ENCODE peak calls at places on chromosomes 13 and 19, in four cellular contexts. One of them, this sample, is unnamed.

GRCh38 chr13:46720189-46720588 is 76.8 kb downstream of the ESD start:
- DNase-seq in SJCRH30: no peak
- DNase-seq in thoracic aorta: no peak
- DNase-seq in tibial nerve: no peak
- DNase-seq in this sample: no peak

GRCh38 chr19:53467138-53467502 is 413 bp upstream of the ZNF813 start:
- DNase-seq in SJCRH30: peak; percentile 38
- DNase-seq in thoracic aorta: no peak
- DNase-seq in tibial nerve: no peak
- DNase-seq in this sample: peak; percentile 20

GRCh38 chr19:35134601-35135091 is at the start of gene LGI4:
- DNase-seq in tibial nerve: no peak
- DNase-seq in thoracic aorta: no peak
- DNase-seq in SJCRH30: no peak
- DNase-seq in this sample: peak; percentile 28

GRCh38 chr13:94712812-94713555 is 639 bp upstream of the SOX21 start:
- DNase-seq in SJCRH30: no peak
- DNase-seq in tibial nerve: no peak
- DNase-seq in thoracic aorta: no peak
- DNase-seq in this sample: peak; percentile 75

GRCh38 chr13:77325371-77325941 is 1.4 kb downstream of the MYCBP2 start:
- DNase-seq in SJCRH30: no peak
- DNase-seq in tibial nerve: no peak
- DNase-seq in thoracic aorta: no peak
- DNase-seq in this sample: no peak

GRCh38 chr13:27619093-27619705 is 1.1 kb downstream of the LNX2 start:
- DNase-seq in thoracic aorta: no peak
- DNase-seq in tibial nerve: no peak
- DNase-seq in SJCRH30: no peak
- DNase-seq in this sample: no peak

GRCh38 chr13:51298812-51299211 is 40.7 kb upstream of the SERPINE3 start:
- DNase-seq in SJCRH30: no peak
- DNase-seq in thoracic aorta: no peak
- DNase-seq in tibial nerve: no peak
- DNase-seq in this sample: no peak

GRCh38 chr19:13920940-13921744 is 15.1 kb downstream of the CC2D1A start:
- DNase-seq in tibial nerve: no peak
- DNase-seq in thoracic aorta: no peak
- DNase-seq in SJCRH30: peak; percentile 76
- DNase-seq in this sample: peak; percentile 51

GRCh38 chr13:40585911-40586471 is 80.5 kb downstream of the FOXO1 start:
- DNase-seq in tibial nerve: no peak
- DNase-seq in thoracic aorta: no peak
- DNase-seq in SJCRH30: no peak
- DNase-seq in this sample: no peak

GRCh38 chr19:18780631-18781030 is 10.5 kb downstream of the COMP start:
- DNase-seq in thoracic aorta: no peak
- DNase-seq in tibial nerve: no peak
- DNase-seq in SJCRH30: no peak
- DNase-seq in this sample: no peak

GRCh38 chr13:44698076-44698475 is 121.9 kb upstream of the TSC22D1 start:
- DNase-seq in thoracic aorta: no peak
- DNase-seq in SJCRH30: no peak
- DNase-seq in tibial nerve: no peak
- DNase-seq in this sample: no peak

GRCh38 chr19:13629687-13630357 is 123.5 kb upstream of the CACNA1A start:
- DNase-seq in SJCRH30: no peak
- DNase-seq in tibial nerve: no peak
- DNase-seq in thoracic aorta: no peak
- DNase-seq in this sample: no peak

GRCh38 chr19:32543107-32543900 is 37.7 kb upstream of the PDCD5 start:
- DNase-seq in thoracic aorta: no peak
- DNase-seq in tibial nerve: no peak
- DNase-seq in SJCRH30: peak; percentile 73
- DNase-seq in this sample: peak; percentile 15

GRCh38 chr19:31648347-31648746 is 299.1 kb upstream of the TSHZ3 start:
- DNase-seq in tibial nerve: no peak
- DNase-seq in thoracic aorta: no peak
- DNase-seq in SJCRH30: peak; percentile 47
- DNase-seq in this sample: no peak

GRCh38 chr19:58559275-58560006 is 1.0 kb upstream of the UBE2M start:
- DNase-seq in SJCRH30: peak; percentile 94
- DNase-seq in tibial nerve: peak; percentile 80
- DNase-seq in thoracic aorta: peak; percentile 76
- DNase-seq in this sample: peak; percentile 95

GRCh38 chr19:50721441-50722137 is 1.6 kb upstream of the CLEC11A start:
- DNase-seq in thoracic aorta: no peak
- DNase-seq in tibial nerve: no peak
- DNase-seq in SJCRH30: no peak
- DNase-seq in this sample: no peak

GRCh38 chr19:10815007-10815531 is 20.9 kb downstream of the TMED1 start:
- DNase-seq in tibial nerve: no peak
- DNase-seq in SJCRH30: no peak
- DNase-seq in thoracic aorta: no peak
- DNase-seq in this sample: no peak

GRCh38 chr13:76266566-76266965 is 619.6 kb downstream of the KCTD12 start:
- DNase-seq in SJCRH30: no peak
- DNase-seq in tibial nerve: no peak
- DNase-seq in thoracic aorta: no peak
- DNase-seq in this sample: no peak

GRCh38 chr13:43785681-43786471 is 896 bp downstream of the ENOX1 start:
- DNase-seq in tibial nerve: peak; percentile 51
- DNase-seq in thoracic aorta: peak; percentile 33
- DNase-seq in SJCRH30: peak; percentile 91
- DNase-seq in this sample: peak; percentile 68

GRCh38 chr19:52034051-52034728 is 6.0 kb upstream of the ZNF614 start:
- DNase-seq in tibial nerve: no peak
- DNase-seq in SJCRH30: no peak
- DNase-seq in thoracic aorta: no peak
- DNase-seq in this sample: no peak

GRCh38 chr13:95233026-95233635 is 68.1 kb downstream of the ABCC4 start:
- DNase-seq in thoracic aorta: no peak
- DNase-seq in SJCRH30: no peak
- DNase-seq in tibial nerve: no peak
- DNase-seq in this sample: no peak

GRCh38 chr19:4847190-4847973 is 15.9 kb upstream of the TICAM1 start:
- DNase-seq in tibial nerve: no peak
- DNase-seq in thoracic aorta: no peak
- DNase-seq in SJCRH30: no peak
- DNase-seq in this sample: no peak

GRCh38 chr19:3538965-3539742 is at the start of gene TEKTIP1:
- DNase-seq in SJCRH30: peak; percentile 63
- DNase-seq in thoracic aorta: no peak
- DNase-seq in tibial nerve: no peak
- DNase-seq in this sample: no peak

GRCh38 chr19:47518139-47518538 is 3.3 kb upstream of the NAPA start:
- DNase-seq in tibial nerve: no peak
- DNase-seq in SJCRH30: peak; percentile 94
- DNase-seq in thoracic aorta: no peak
- DNase-seq in this sample: no peak

GRCh38 chr13:84873951-84874350 is 925.3 kb downstream of the SLITRK6 start:
- DNase-seq in SJCRH30: no peak
- DNase-seq in thoracic aorta: no peak
- DNase-seq in tibial nerve: no peak
- DNase-seq in this sample: no peak

GRCh38 chr13:24740014-24740890 is 23.7 kb upstream of the RNF17 start:
- DNase-seq in thoracic aorta: no peak
- DNase-seq in tibial nerve: no peak
- DNase-seq in SJCRH30: no peak
- DNase-seq in this sample: no peak

GRCh38 chr13:40985596-40986327 is 33.4 kb downstream of the ELF1 start:
- DNase-seq in SJCRH30: no peak
- DNase-seq in tibial nerve: no peak
- DNase-seq in thoracic aorta: no peak
- DNase-seq in this sample: no peak

GRCh38 chr13:66180806-66181205 is 1049.3 kb downstream of the PCDH9 start:
- DNase-seq in SJCRH30: no peak
- DNase-seq in tibial nerve: no peak
- DNase-seq in thoracic aorta: no peak
- DNase-seq in this sample: no peak

GRCh38 chr19:12163841-12164240 is 945 bp downstream of the ZNF136 start:
- DNase-seq in tibial nerve: no peak
- DNase-seq in thoracic aorta: no peak
- DNase-seq in SJCRH30: no peak
- DNase-seq in this sample: no peak

GRCh38 chr13:78192721-78193120 is 274.1 kb upstream of the EDNRB start:
- DNase-seq in SJCRH30: no peak
- DNase-seq in tibial nerve: no peak
- DNase-seq in thoracic aorta: no peak
- DNase-seq in this sample: no peak

GRCh38 chr13:57865600-57866294 is 234.2 kb downstream of the PCDH17 start:
- DNase-seq in thoracic aorta: no peak
- DNase-seq in tibial nerve: no peak
- DNase-seq in SJCRH30: no peak
- DNase-seq in this sample: no peak

GRCh38 chr19:7507884-7508283 is 8.0 kb upstream of the ZNF358 start:
- DNase-seq in thoracic aorta: peak; percentile 69
- DNase-seq in SJCRH30: peak; percentile 78
- DNase-seq in tibial nerve: peak; percentile 26
- DNase-seq in this sample: peak; percentile 78

GRCh38 chr19:14890616-14891379 is 4.9 kb upstream of the OR7A17 start:
- DNase-seq in tibial nerve: no peak
- DNase-seq in thoracic aorta: no peak
- DNase-seq in SJCRH30: no peak
- DNase-seq in this sample: no peak

GRCh38 chr13:111938743-111939142 is 128.2 kb upstream of the SOX1 start:
- DNase-seq in SJCRH30: no peak
- DNase-seq in tibial nerve: no peak
- DNase-seq in thoracic aorta: no peak
- DNase-seq in this sample: no peak

GRCh38 chr13:47484564-47484963 is 516.5 kb downstream of the SUCLA2 start:
- DNase-seq in SJCRH30: no peak
- DNase-seq in tibial nerve: no peak
- DNase-seq in thoracic aorta: no peak
- DNase-seq in this sample: no peak

GRCh38 chr13:39451860-39452301 is 151.1 kb downstream of the LHFPL6 start:
- DNase-seq in thoracic aorta: no peak
- DNase-seq in SJCRH30: peak; percentile 49
- DNase-seq in tibial nerve: no peak
- DNase-seq in this sample: peak; percentile 57

GRCh38 chr19:56841194-56841546 is 644 bp upstream of the PEG3 start:
- DNase-seq in thoracic aorta: no peak
- DNase-seq in SJCRH30: peak; percentile 72
- DNase-seq in tibial nerve: no peak
- DNase-seq in this sample: no peak

GRCh38 chr13:111031531-111031961 is 83.6 kb upstream of the ARHGEF7 start:
- DNase-seq in SJCRH30: peak; percentile 77
- DNase-seq in thoracic aorta: no peak
- DNase-seq in tibial nerve: no peak
- DNase-seq in this sample: no peak

GRCh38 chr19:1773173-1773572 is 19.9 kb downstream of the ONECUT3 start:
- DNase-seq in thoracic aorta: no peak
- DNase-seq in tibial nerve: no peak
- DNase-seq in SJCRH30: peak; percentile 44
- DNase-seq in this sample: no peak
- H3K27me3 ChIP-seq in thoracic aorta: peaks cover 22% of the 10 kb centered on the region
- H3K27me3 ChIP-seq in tibial nerve: peaks cover 96% of the 10 kb centered on the region
- H3K27me3 ChIP-seq in SJCRH30: peaks cover 2% of the 10 kb centered on the region
- H3K27me3 ChIP-seq in this sample: peaks cover 76% of the 10 kb centered on the region

GRCh38 chr19:41919948-41920712 is 8.1 kb downstream of the ERFL start:
- DNase-seq in thoracic aorta: no peak
- DNase-seq in tibial nerve: no peak
- DNase-seq in SJCRH30: no peak
- DNase-seq in this sample: no peak

GRCh38 chr19:41920878-41921277 is 7.4 kb downstream of the ERFL start:
- DNase-seq in tibial nerve: no peak
- DNase-seq in SJCRH30: no peak
- DNase-seq in thoracic aorta: no peak
- DNase-seq in this sample: no peak

GRCh38 chr19:41917676-41918075 is 10.6 kb downstream of the ERFL start:
- DNase-seq in thoracic aorta: no peak
- DNase-seq in tibial nerve: no peak
- DNase-seq in SJCRH30: no peak
- DNase-seq in this sample: no peak

GRCh38 chr19:41918095-41918494 is 10.2 kb downstream of the ERFL start:
- DNase-seq in SJCRH30: no peak
- DNase-seq in thoracic aorta: no peak
- DNase-seq in tibial nerve: no peak
- DNase-seq in this sample: no peak

DNA sequence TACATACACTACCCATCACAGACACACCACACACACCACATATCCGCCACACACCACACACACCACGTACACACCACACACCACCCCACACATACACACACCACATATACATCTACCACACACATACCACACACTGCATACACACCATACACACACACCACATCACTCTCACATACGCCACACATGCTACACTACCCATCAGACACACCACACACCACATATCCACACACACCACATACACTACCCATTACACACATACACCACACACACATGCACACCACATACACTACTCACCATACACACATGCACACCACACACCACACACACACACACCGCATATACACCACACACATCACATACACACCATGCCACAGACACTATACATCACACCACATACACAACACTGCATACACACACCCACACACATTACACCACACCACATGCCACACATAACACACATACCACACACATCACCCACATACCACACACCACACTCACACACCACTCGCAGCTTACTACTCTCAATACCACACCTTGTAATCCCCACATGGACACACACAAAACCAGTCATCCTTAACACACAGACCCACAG is 9.5 kb downstream of the ERFL start:
- DNase-seq in SJCRH30: no peak
- DNase-seq in thoracic aorta: no peak
- DNase-seq in tibial nerve: no peak
- DNase-seq in this sample: no peak
- H3K27me3 ChIP-seq in SJCRH30: peaks cover 36% of the 10 kb centered on the region
- H3K27me3 ChIP-seq in thoracic aorta: peaks cover 20% of the 10 kb centered on the region
- H3K27me3 ChIP-seq in tibial nerve: peaks cover 94% of the 10 kb centered on the region
- H3K27me3 ChIP-seq in this sample: peaks cover 25% of the 10 kb centered on the region

GRCh38 chr19:55377356-55378131 is 918 bp downstream of the TMEM190 start:
- DNase-seq in SJCRH30: peak; percentile 58
- DNase-seq in thoracic aorta: no peak
- DNase-seq in tibial nerve: no peak
- DNase-seq in this sample: no peak
- H3K27me3 ChIP-seq in SJCRH30: no peaks in the 10 kb centered on the region
- H3K27me3 ChIP-seq in thoracic aorta: peaks cover 8% of the 10 kb centered on the region
- H3K27me3 ChIP-seq in tibial nerve: peaks cover 58% of the 10 kb centered on the region
- H3K27me3 ChIP-seq in this sample: no peaks in the 10 kb centered on the region

GRCh38 chr19:38499532-38499931 is 66.0 kb downstream of the RYR1 start:
- DNase-seq in thoracic aorta: no peak
- DNase-seq in tibial nerve: no peak
- DNase-seq in SJCRH30: no peak
- DNase-seq in this sample: no peak
- H3K27me3 ChIP-seq in thoracic aorta: no peaks in the 10 kb centered on the region
- H3K27me3 ChIP-seq in tibial nerve: no peaks in the 10 kb centered on the region
- H3K27me3 ChIP-seq in SJCRH30: no peaks in the 10 kb centered on the region
- H3K27me3 ChIP-seq in this sample: no peaks in the 10 kb centered on the region

This sample was measured in WERI-Rb-1.